ENCODE peak calls at places on chromosomes 16 and 17, in four cellular contexts. M is uterus, X is brain microvascular endothelial cell, Q is lower lobe of right lung. L is an unnamed sample.

GRCh38 chr16:51577621-51578303 is 426.7 kb upstream of the SALL1 start:
- DNase-seq in M (no peak), X (no peak), Q (no peak), L (no peak)

GRCh38 chr16:68739964-68740627 is 3.0 kb downstream of the CDH1 start:
- DNase-seq in M (no peak), X (no peak), Q (no peak), L (no peak)

GRCh38 chr17:73255671-73256181 is 6.0 kb downstream of the CPSF4L start:
- DNase-seq in M (peak; percentile 62), X (peak; percentile 25), Q (peak; percentile 66), L (peak; percentile 50)

GRCh38 chr17:45305532-45306087 is 11.2 kb downstream of the MAP3K14 start:
- DNase-seq in M (no peak), X (peak; percentile 71), Q (no peak), L (no peak)

GRCh38 chr16:51049678-51050378 is 101.2 kb downstream of the SALL1 start:
- DNase-seq in M (no peak), X (no peak), Q (no peak), L (no peak)

GRCh38 chr17:75478508-75478907 is 22.1 kb downstream of the TMEM94 start:
- DNase-seq in M (no peak), X (no peak), Q (no peak), L (no peak)

GRCh38 chr16:85995591-85996461 is 96.9 kb downstream of the IRF8 start:
- DNase-seq in M (no peak), X (no peak), Q (no peak), L (no peak)

GRCh38 chr17:17167356-17167755 is 38.8 kb downstream of the PLD6 start:
- DNase-seq in M (no peak), X (no peak), Q (no peak), L (no peak)

GRCh38 chr16:23835390-23836077 is at the start of gene PRKCB:
- DNase-seq in M (peak; percentile 47), X (peak; percentile 5), Q (peak; percentile 89), L (peak; percentile 70)

GRCh38 chr17:58184986-58185761 is 7.4 kb upstream of the EPX start:
- DNase-seq in M (no peak), X (no peak), Q (no peak), L (no peak)

GRCh38 chr17:73266796-73267195 is 5.1 kb upstream of the CPSF4L start:
- DNase-seq in M (no peak), X (no peak), Q (no peak), L (no peak)

GRCh38 chr17:27982688-27983087 is 59.8 kb upstream of the NLK start:
- DNase-seq in M (no peak), X (no peak), Q (no peak), L (no peak)

GRCh38 chr16:56732832-56733231 is 2.9 kb downstream of the NUP93 start:
- DNase-seq in M (no peak), X (no peak), Q (no peak), L (no peak)

GRCh38 chr16:79648846-79649245 is 48.3 kb upstream of the MAF start:
- DNase-seq in M (no peak), X (no peak), Q (no peak), L (no peak)

GRCh38 chr17:4968916-4969550 is 1.4 kb upstream of the SPAG7 start:
- DNase-seq in M (peak; percentile 50), X (peak; percentile 80), Q (no peak), L (no peak)

GRCh38 chr16:50160495-50161164 is 7.5 kb downstream of the TENT4B start:
- DNase-seq in M (no peak), X (no peak), Q (no peak), L (no peak)

GRCh38 chr17:39551879-39552278 is 55.8 kb downstream of the NEUROD2 start:
- DNase-seq in M (no peak), X (peak; percentile 27), Q (no peak), L (no peak)

GRCh38 chr17:45223541-45224528 is 2.1 kb downstream of the FMNL1 start:
- DNase-seq in M (no peak), X (no peak), Q (no peak), L (no peak)

DNA sequence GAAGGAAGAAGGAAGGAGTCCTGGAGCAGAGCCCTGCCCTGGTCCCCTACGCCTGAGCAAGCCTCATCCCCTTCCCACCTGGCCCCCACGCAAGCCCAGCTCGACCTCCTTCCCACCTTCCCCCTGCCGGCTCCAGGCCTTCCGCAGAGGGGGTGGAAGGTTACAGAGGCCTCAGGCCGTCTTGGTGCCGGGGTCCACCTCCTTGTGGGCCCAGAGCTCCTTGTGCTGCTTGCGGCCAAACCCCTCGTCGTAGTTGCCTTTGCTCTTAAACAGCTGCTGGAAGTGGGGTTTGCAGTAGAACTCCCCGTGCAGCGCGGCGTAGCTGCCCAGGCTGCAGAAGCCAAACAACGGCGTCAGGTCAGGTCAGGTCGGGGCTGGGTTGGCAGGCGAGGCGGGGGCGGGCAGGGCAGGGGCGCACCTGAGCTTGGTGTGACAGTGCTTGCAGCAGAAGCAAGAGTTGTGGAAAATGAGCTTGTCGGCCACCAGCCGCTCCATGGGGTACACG is 1.5 kb downstream of the LIMD2 start:
- DNase-seq in M (no peak), X (no peak), Q (no peak), L (no peak)
- H3K4me3 ChIP-seq in M (no peak overlapping the region), X (peak overlapping the region; percentile 55), Q (peak overlapping the region; percentile 49), L (peak overlapping the region; percentile 74)

GRCh38 chr17:47204722-47205418 is 4.3 kb upstream of the MYL4 start:
- DNase-seq in M (no peak), X (no peak), Q (no peak), L (peak; percentile 34)
- H3K4me3 ChIP-seq in M (no peak overlapping the region), X (no peak overlapping the region), Q (peak overlapping the region; percentile 10), L (peak overlapping the region; percentile 21)

GRCh38 chr16:66270333-66270927 is 96.1 kb upstream of the CDH5 start:
- DNase-seq in M (peak; percentile 79), X (peak; percentile 55), Q (peak; percentile 84), L (peak; percentile 71)
- H3K4me3 ChIP-seq in M (peak overlapping the region; percentile 25), X (peak overlapping the region; percentile 30), Q (peak overlapping the region; percentile 39), L (peak overlapping the region; percentile 60)

GRCh38 chr16:1613240-1613639 is 1.1 kb downstream of the CRAMP1 start:
- DNase-seq in M (no peak), X (no peak), Q (no peak), L (no peak)
- H3K4me3 ChIP-seq in M (peak overlapping the region; percentile 56), X (peak overlapping the region; percentile 84), Q (peak overlapping the region; percentile 92), L (peak overlapping the region; percentile 96)

GRCh38 chr17:14308965-14309879 is 8.3 kb downstream of the HS3ST3B1 start:
- DNase-seq in M (peak; percentile 87), X (peak; percentile 93), Q (peak; percentile 89), L (peak; percentile 89)
- H3K4me3 ChIP-seq in M (peak overlapping the region; percentile 19), X (peak overlapping the region; percentile 62), Q (peak overlapping the region; percentile 56), L (peak overlapping the region; percentile 70)

GRCh38 chr16:46789499-46790414 is 41.2 kb downstream of the C16orf87 start:
- DNase-seq in M (peak; percentile 77), X (peak; percentile 64), Q (peak; percentile 86), L (peak; percentile 77)

GRCh38 chr16:46787909-46788308 is 39.8 kb upstream of the MYLK3 start:
- DNase-seq in M (no peak), X (no peak), Q (no peak), L (no peak)

GRCh38 chr16:46793841-46794240 is 37.1 kb downstream of the C16orf87 start:
- DNase-seq in M (no peak), X (no peak), Q (no peak), L (no peak)

GRCh38 chr16:46789075-46789474 is 40.9 kb upstream of the MYLK3 start:
- DNase-seq in M (no peak), X (no peak), Q (no peak), L (no peak)

DNA sequence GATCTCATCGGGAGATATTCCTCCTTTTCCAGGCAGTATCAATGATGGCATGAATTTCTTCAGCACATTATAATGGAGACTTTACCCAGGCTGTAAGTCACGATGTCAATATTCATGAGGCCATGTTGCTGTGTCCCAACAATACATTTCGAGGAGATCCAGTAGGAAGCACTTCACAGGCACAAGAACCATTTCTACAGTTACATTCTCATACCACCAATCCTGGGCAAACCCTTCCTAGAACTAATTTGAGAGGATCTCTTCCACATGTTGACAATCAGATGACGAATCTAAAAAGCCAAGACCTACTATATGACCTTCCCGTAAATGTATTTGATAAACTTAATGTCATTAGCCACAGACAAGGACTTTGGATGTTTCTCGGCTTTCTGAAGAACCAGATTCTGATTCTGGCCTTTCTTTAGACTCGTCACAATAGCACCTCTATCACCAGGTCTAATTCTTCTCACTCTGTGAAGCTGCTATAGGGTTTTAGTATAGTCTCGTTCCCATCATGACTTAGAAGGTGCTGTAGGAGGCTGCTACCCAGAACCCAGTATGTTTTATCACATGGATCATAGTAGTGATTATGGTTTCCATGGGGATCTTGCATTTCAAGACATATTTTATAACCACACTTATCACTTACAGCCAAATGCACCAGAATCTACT is 40.2 kb downstream of the C16orf87 start:
- DNase-seq in M (no peak), X (no peak), Q (no peak), L (no peak)
- H3K4me3 ChIP-seq in M (no peak overlapping the region), X (peak overlapping the region; percentile 73), Q (peak overlapping the region; percentile 71), L (peak overlapping the region; percentile 83)

GRCh38 chr17:7282752-7283321 is 1.3 kb downstream of the SLC2A4 start:
- DNase-seq in M (no peak), X (no peak), Q (no peak), L (no peak)
- H3K4me3 ChIP-seq in M (peak overlapping the region; percentile 42), X (no peak overlapping the region), Q (peak overlapping the region; percentile 52), L (peak overlapping the region; percentile 76)

GRCh38 chr16:865026-865425 is 64.5 kb upstream of the GNG13 start:
- DNase-seq in M (no peak), X (no peak), Q (no peak), L (no peak)
- H3K4me3 ChIP-seq in M (no peak overlapping the region), X (no peak overlapping the region), Q (no peak overlapping the region), L (no peak overlapping the region)

GRCh38 chr16:88783391-88784073 is 1.5 kb downstream of the PIEZO1 start:
- DNase-seq in M (no peak), X (no peak), Q (peak; percentile 57), L (no peak)
- H3K4me3 ChIP-seq in M (peak overlapping the region; percentile 44), X (peak overlapping the region; percentile 65), Q (peak overlapping the region; percentile 71), L (peak overlapping the region; percentile 81)

L was measured in left ventricle myocardium inferior.